ENCODE peak calls at places on chromosomes 2 and 18, in five cellular contexts. G, F, D, K and I are unnamed samples.

GRCh38 chr2:217436386-217436785 is 566.4 kb downstream of the TNS1 start:
- DNase-seq in G (no peak), F (no peak), D (no peak), K (no peak), I (no peak)

GRCh38 chr2:181546086-181546485 is 88.9 kb downstream of the ITGA4 start:
- DNase-seq in G (no peak), F (no peak), D (no peak), K (peak), I (no peak)

GRCh38 chr2:206584323-206585116 is 57.8 kb upstream of the FAM237A start:
- DNase-seq in G (no peak), F (no peak), D (no peak), K (no peak), I (no peak)

GRCh38 chr2:101346909-101347308 is 38.4 kb upstream of the RNF149 start:
- DNase-seq in G (no peak), F (no peak), D (no peak), K (no peak), I (no peak)

GRCh38 chr2:152222975-152223638 is 47.5 kb upstream of the STAM2 start:
- DNase-seq in G (no peak), F (no peak), D (no peak), K (peak), I (no peak)

GRCh38 chr2:96157649-96158553 is 12.7 kb upstream of the DUSP2 start:
- DNase-seq in G (peak), F (no peak), D (peak), K (no peak), I (no peak)

GRCh38 chr2:240857039-240858008 is 11.3 kb upstream of the AGXT start:
- DNase-seq in G (no peak), F (peak), D (no peak), K (no peak), I (no peak)

GRCh38 chr2:96427917-96428316 is 77.2 kb downstream of the NEURL3 start:
- DNase-seq in G (no peak), F (no peak), D (no peak), K (peak), I (no peak)

GRCh38 chr18:76494181-76494540 is 881 bp downstream of the ZNF516 start:
- DNase-seq in G (peak), F (no peak), D (peak), K (peak), I (no peak)

GRCh38 chr2:208062113-208062512 is 36.8 kb upstream of the PLEKHM3 start:
- DNase-seq in G (no peak), F (no peak), D (peak), K (peak), I (no peak)

GRCh38 chr2:62304429-62305417 is 108.8 kb downstream of the B3GNT2 start:
- DNase-seq in G (peak), F (peak), D (no peak), K (peak), I (peak)

GRCh38 chr18:74951165-74951760 is 257.7 kb downstream of the PTGR3 start:
- DNase-seq in G (no peak), F (no peak), D (peak), K (peak), I (no peak)

GRCh38 chr18:33556846-33557245 is 21.2 kb upstream of the ASXL3 start:
- DNase-seq in G (no peak), F (no peak), D (no peak), K (no peak), I (no peak)

GRCh38 chr2:95382128-95382645 is 20.3 kb upstream of the FAHD2A start:
- DNase-seq in G (no peak), F (no peak), D (no peak), K (no peak), I (peak)

GRCh38 chr18:58846325-58846724 is 18.4 kb upstream of the ZNF532 start:
- DNase-seq in G (no peak), F (no peak), D (no peak), K (no peak), I (no peak)

GRCh38 chr2:162365392-162365791 is 21.5 kb downstream of the GCA start:
- DNase-seq in G (no peak), F (no peak), D (no peak), K (no peak), I (no peak)

GRCh38 chr2:136000502-136000901 is 15.1 kb upstream of the DARS1 start:
- DNase-seq in G (no peak), F (no peak), D (no peak), K (no peak), I (no peak)

GRCh38 chr2:78455586-78455985 is 569.9 kb upstream of the REG3G start:
- DNase-seq in G (no peak), F (no peak), D (no peak), K (no peak), I (no peak)

GRCh38 chr2:56474412-56475158 is 290.8 kb downstream of the CCDC85A start:
- DNase-seq in G (no peak), F (no peak), D (no peak), K (no peak), I (no peak)

GRCh38 chr18:27413495-27414401 is 228.6 kb upstream of the CHST9 start:
- DNase-seq in G (no peak), F (no peak), D (no peak), K (peak), I (no peak)

GRCh38 chr2:86053166-86053565 is 52.5 kb downstream of the POLR1A start:
- DNase-seq in G (no peak), F (peak), D (no peak), K (no peak), I (no peak)

GRCh38 chr2:118470297-118470696 is 377.2 kb downstream of the EN1 start:
- DNase-seq in G (no peak), F (no peak), D (no peak), K (no peak), I (no peak)

GRCh38 chr2:118032169-118033013 is 18.5 kb upstream of the CCDC93 start:
- DNase-seq in G (no peak), F (peak), D (peak), K (peak), I (no peak)

GRCh38 chr2:101854877-101855276 is 136.9 kb upstream of the IL1R2 start:
- DNase-seq in G (no peak), F (no peak), D (no peak), K (no peak), I (no peak)

GRCh38 chr18:70335892-70336726 is 47.3 kb downstream of the SOCS6 start:
- DNase-seq in G (no peak), F (no peak), D (no peak), K (no peak), I (no peak)

GRCh38 chr18:70338890-70339289 is 50.0 kb downstream of the SOCS6 start:
- DNase-seq in G (no peak), F (no peak), D (no peak), K (no peak), I (no peak)

GRCh38 chr18:70334728-70335329 is 46.0 kb downstream of the SOCS6 start:
- DNase-seq in G (no peak), F (no peak), D (no peak), K (peak), I (no peak)

GRCh38 chr18:70339915-70340314 is 51.1 kb downstream of the SOCS6 start:
- DNase-seq in G (no peak), F (no peak), D (no peak), K (no peak), I (no peak)

DNA sequence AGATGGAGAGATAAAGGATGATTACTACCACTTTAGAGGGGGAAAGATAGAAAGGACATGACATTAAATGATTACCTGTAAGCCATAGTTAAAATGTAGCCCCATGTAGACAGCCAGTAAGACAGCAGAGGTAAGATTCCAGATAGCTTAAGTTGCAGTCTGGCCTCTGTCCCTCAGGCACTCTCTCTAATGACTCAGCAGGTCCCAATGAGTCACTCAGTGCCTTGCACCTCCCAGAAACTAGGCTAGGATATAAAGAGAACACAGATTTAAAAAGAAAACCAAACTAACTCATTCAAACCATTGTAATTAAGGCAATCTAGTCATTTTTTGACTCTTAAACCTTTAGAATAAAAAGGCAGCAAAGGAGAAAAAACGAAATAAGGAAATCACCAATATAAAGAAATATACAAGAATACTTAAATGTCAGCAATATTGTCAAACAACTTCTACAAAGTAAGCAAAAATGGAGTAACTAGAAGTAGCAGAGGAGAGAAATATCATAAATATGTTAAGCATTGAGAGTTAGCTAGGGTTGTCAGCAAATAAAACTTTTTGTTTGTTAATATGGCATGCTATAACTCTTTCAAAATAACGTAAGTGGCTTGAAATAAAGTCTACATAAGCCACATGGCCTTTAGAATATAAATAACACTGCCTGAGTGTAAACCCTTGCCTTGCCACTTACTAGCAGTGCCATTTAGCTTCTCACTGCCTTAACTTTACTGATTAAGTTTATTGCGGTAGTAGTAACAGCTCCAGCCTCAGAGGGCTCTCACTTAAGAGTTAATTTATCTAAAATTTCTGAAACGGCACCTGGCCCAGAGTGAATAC is 48.5 kb downstream of the SOCS6 start:
- DNase-seq in G (no peak), F (peak), D (no peak), K (peak), I (no peak)
- H3K27ac ChIP-seq in G (no peak), F (no peak), D (no peak), K (no peak), I (no peak)

GRCh38 chr2:150264442-150264841 is 223.0 kb downstream of the RND3 start:
- DNase-seq in G (no peak), F (no peak), D (no peak), K (no peak), I (no peak)

GRCh38 chr2:150261691-150262090 is 225.8 kb downstream of the RND3 start:
- DNase-seq in G (no peak), F (no peak), D (no peak), K (no peak), I (no peak)

GRCh38 chr2:150256746-150257145 is 230.7 kb downstream of the RND3 start:
- DNase-seq in G (no peak), F (no peak), D (no peak), K (peak), I (no peak)

GRCh38 chr2:150255528-150255927 is 231.9 kb downstream of the RND3 start:
- DNase-seq in G (no peak), F (no peak), D (no peak), K (peak), I (no peak)

DNA sequence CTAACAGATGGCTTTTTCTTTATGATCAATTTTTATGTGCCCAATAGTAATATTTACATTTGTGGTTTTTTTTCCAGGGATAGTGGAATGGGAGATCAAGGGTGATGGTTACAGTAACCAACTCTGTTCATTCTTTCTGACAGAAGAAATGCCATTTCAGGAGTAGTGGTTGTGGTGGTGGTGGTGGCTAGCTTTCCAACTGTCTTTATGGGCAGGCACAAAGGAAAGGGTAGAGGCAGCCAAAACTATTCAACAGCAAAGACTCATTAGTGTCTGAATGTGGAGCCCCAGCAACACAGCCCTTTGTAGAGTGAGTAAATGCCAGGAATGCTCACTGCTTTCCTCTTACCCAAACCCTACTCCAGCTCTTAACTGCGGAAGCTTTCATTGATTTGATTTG is 227.7 kb downstream of the RND3 start:
- DNase-seq in G (no peak), F (no peak), D (no peak), K (peak), I (no peak)
- H3K27ac ChIP-seq in G (no peak), F (no peak), D (no peak), K (no peak), I (no peak)

DNA sequence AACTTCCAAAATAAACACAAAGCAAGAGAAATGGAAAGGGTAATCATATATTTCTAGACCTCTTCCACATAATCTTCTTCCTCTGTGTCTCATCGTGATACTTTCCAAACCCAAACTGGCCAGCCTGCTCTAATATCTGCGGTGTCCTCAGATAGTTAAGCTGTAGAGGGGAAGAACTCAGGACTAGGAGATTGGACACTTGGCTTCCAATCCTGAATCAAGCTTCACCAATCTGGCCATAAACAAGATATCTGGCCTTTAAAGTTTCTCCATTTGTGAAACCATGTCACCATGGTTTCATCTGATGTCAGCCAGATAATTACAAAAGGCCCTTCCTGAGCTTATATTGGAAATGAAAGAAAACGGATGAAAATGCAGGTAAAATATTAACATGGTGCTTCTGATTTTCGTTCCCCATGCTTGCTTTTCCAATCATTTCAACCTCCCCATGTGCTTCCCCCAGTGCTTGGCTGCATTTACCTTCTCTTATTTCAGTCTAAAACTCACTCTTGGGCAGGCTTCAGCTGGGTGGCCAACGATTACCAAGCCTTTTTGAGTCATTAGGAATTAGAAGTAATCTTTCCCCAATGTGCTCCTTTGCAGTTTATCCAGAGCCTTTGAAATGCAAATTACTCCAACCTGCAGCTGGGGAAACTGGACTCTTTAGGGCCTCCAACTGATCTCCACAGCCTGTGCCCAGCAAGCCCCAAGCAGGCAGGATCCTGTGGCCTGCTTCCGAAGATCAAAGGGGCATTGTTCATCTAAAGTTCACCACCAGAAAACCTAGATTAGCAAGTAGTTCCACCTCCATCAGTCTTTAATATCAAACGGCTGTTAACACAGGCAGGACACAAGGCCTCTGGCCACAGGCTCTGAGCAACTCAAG is 44.5 kb upstream of the MYCN start:
- DNase-seq in G (no peak), F (no peak), D (no peak), K (no peak), I (no peak)
- H3K27ac ChIP-seq in G (no peak), F (no peak), D (no peak), K (no peak), I (no peak)

DNA sequence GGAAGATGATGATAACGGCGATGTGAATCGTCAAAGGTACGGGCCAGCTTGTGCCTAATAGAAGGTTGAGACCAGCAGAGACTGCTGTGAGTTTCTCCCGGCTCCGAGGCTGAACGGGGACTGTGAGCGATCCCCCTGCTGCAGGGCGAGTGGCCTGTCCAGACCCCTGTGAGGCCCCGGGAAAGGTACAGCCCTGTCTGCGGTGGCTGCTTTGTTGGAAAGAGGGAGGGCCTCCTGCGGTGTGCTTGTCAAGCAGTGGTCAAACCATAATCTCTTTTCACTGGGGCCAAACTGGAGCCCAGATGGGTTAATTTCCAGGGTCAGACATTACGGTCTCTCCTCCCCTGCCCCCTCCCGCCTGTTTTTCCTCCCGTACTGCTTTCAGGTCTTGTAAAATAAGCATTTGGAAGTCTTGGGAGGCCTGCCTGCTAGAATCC is 3.0 kb downstream of the FZD7 start:
- DNase-seq in G (no peak), F (no peak), D (no peak), K (peak), I (no peak)
- H3K27ac ChIP-seq in G (no peak), F (no peak), D (no peak), K (peak), I (peak)